ENCODE peak calls at places on chromosomes 12 and 14, in five cellular contexts. H is hepatocyte, G is PC-9, D is heart left ventricle, Q is fibroblast of lung. L is an unnamed sample.

GRCh38 chr12:29546000-29546399 is 48.5 kb upstream of the OVCH1 start:
- DNase-seq in D (no peak), Q (no peak), G (no peak), H (no peak), L (no peak)

GRCh38 chr14:102503576-102504224 is 5.9 kb downstream of the ANKRD9 start:
- DNase-seq in D (peak; percentile 78), H (peak; percentile 4), G (no peak), Q (no peak), L (no peak)

GRCh38 chr14:61355892-61356325 is 34.5 kb downstream of the PRKCH start:
- DNase-seq in Q (peak; percentile 43), H (peak; percentile 51), G (peak; percentile 94), D (peak; percentile 75), L (peak; percentile 92)

GRCh38 chr12:106423291-106423690 is 65.7 kb downstream of the POLR3B start:
- DNase-seq in G (no peak), D (no peak), Q (no peak), H (peak; percentile 22), L (no peak)

GRCh38 chr12:132294121-132295034 is 35.0 kb downstream of the GALNT9 start:
- DNase-seq in Q (no peak), D (no peak), G (no peak), H (no peak), L (no peak)

GRCh38 chr12:50529345-50529744 is 24.6 kb downstream of the DIP2B start:
- DNase-seq in D (no peak), Q (no peak), G (no peak), H (no peak), L (no peak)

GRCh38 chr14:86781111-86781510 is 1211.9 kb downstream of the GALC start:
- DNase-seq in D (no peak), Q (no peak), H (no peak), G (no peak), L (no peak)

GRCh38 chr12:96094201-96094600 is 58.8 kb upstream of the LTA4H start:
- DNase-seq in D (no peak), Q (no peak), G (peak; percentile 82), H (no peak), L (peak; percentile 87)

GRCh38 chr12:4806439-4807115 is 86.4 kb downstream of the GALNT8 start:
- DNase-seq in Q (no peak), H (no peak), D (no peak), G (no peak), L (no peak)

GRCh38 chr12:28998662-28999120 is 150.4 kb upstream of the FAR2 start:
- DNase-seq in Q (peak; percentile 53), H (peak; percentile 36), D (no peak), G (peak; percentile 35), L (peak; percentile 3)

GRCh38 chr12:53977596-53978464 is 3.1 kb upstream of the HOTAIR start:
- DNase-seq in H (no peak), D (no peak), Q (no peak), G (no peak), L (no peak)

GRCh38 chr12:125518074-125518473 is 452.8 kb downstream of the AACS start:
- DNase-seq in G (no peak), H (peak; percentile 70), Q (no peak), D (no peak), L (no peak)

GRCh38 chr12:93325855-93326254 is 51.9 kb upstream of the NUDT4 start:
- DNase-seq in G (no peak), Q (peak; percentile 59), H (peak; percentile 32), D (no peak), L (peak; percentile 78)

GRCh38 chr12:28711411-28711810 is 437.7 kb upstream of the FAR2 start:
- DNase-seq in H (no peak), D (no peak), G (no peak), Q (peak; percentile 14), L (no peak)

GRCh38 chr12:91542048-91542447 is 359.4 kb upstream of the DCN start:
- DNase-seq in Q (no peak), D (no peak), H (no peak), G (no peak), L (no peak)

GRCh38 chr12:102052192-102053061 is 9.4 kb downstream of the WASHC3 start:
- DNase-seq in G (no peak), D (peak; percentile 21), Q (no peak), H (no peak), L (no peak)

GRCh38 chr12:6916426-6917200 is 2.2 kb downstream of the ENO2 start:
- DNase-seq in D (peak; percentile 25), G (no peak), Q (no peak), H (no peak), L (no peak)

GRCh38 chr12:127628655-127629054 is 638.3 kb upstream of the TMEM132C start:
- DNase-seq in D (no peak), H (no peak), G (no peak), Q (peak; percentile 2), L (no peak)

GRCh38 chr14:68941820-68942219 is 37.3 kb downstream of the ACTN1 start:
- DNase-seq in D (peak; percentile 73), Q (peak; percentile 87), H (peak; percentile 57), G (peak; percentile 96), L (peak; percentile 96)

GRCh38 chr14:33794791-33795300 is 156.0 kb downstream of the EGLN3 start:
- DNase-seq in G (no peak), H (no peak), D (no peak), Q (no peak), L (peak; percentile 37)

GRCh38 chr14:94217116-94217515 is 43.0 kb downstream of the PPP4R4 start:
- DNase-seq in D (no peak), Q (no peak), G (no peak), H (peak; percentile 18), L (no peak)

GRCh38 chr12:55652352-55652751 is 15.7 kb downstream of the OR10P1 start:
- DNase-seq in H (no peak), G (no peak), D (no peak), Q (no peak), L (no peak)

GRCh38 chr14:68695326-68695768 is 97.5 kb downstream of the ZFP36L1 start:
- DNase-seq in H (no peak), G (peak; percentile 86), D (peak; percentile 68), Q (peak; percentile 98), L (peak; percentile 100)

GRCh38 chr14:78509516-78509915 is 339.3 kb downstream of the NRXN3 start:
- DNase-seq in G (no peak), D (no peak), H (peak; percentile 7), Q (no peak), L (no peak)

GRCh38 chr12:132444957-132445883 is 44.7 kb upstream of the FBRSL1 start:
- DNase-seq in H (no peak), Q (no peak), D (no peak), G (no peak), L (no peak)

GRCh38 chr12:26219736-26220135 is 24.4 kb downstream of the SSPN start:
- DNase-seq in G (no peak), Q (no peak), D (no peak), H (no peak), L (no peak)

GRCh38 chr12:26226629-26227375 is 31.4 kb downstream of the SSPN start:
- DNase-seq in D (no peak), H (peak; percentile 51), G (peak; percentile 68), Q (peak; percentile 14), L (peak; percentile 57)

GRCh38 chr12:26227376-26227775 is 32.0 kb downstream of the SSPN start:
- DNase-seq in D (no peak), H (no peak), G (no peak), Q (no peak), L (no peak)

GRCh38 chr12:26226119-26226518 is 30.7 kb downstream of the SSPN start:
- DNase-seq in G (no peak), D (no peak), Q (no peak), H (no peak), L (no peak)

DNA sequence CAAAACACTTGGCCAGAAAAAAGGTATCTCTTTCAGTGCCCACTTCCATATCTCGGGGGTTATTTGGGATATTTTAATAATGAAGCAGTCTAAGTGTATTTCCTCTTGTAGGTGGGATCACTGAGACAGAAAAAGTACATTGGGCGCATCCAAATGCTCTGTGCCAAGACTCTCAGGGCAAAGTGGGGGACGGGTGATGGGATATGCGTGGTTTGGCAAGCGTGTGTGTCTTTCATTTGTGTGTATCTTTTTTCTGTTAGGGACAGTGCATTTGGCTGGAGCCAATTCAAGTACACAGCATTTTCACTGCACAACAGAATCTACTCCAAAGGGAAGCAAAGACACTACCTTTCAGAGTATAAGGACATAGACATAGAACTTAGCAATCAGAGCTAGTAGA is 29.3 kb downstream of the SSPN start:
- DNase-seq in Q (no peak), G (no peak), D (no peak), H (no peak), L (no peak)
- H3K27me3 ChIP-seq in Q (no peaks in the 10 kb centered on the region), G (no peaks in the 10 kb centered on the region), D (no peaks in the 10 kb centered on the region), H (peaks cover 23% of the 10 kb centered on the region), L (no peaks in the 10 kb centered on the region)

GRCh38 chr12:42976620-42977019 is 387.1 kb upstream of the PRICKLE1 start:
- DNase-seq in G (no peak), Q (no peak), D (no peak), H (no peak), L (no peak)
- H3K27ac ChIP-seq in G (no peak overlapping the region), Q (no peak overlapping the region), D (no peak overlapping the region), H (no peak overlapping the region), L (no peak overlapping the region)

GRCh38 chr14:93039649-93040315 is 75.9 kb downstream of the ITPK1 start:
- DNase-seq in Q (no peak), H (no peak), D (peak; percentile 71), G (no peak), L (no peak)
- H3K4me1 ChIP-seq in Q (peaks cover 7% of the 10 kb centered on the region), H (peaks cover 62% of the 10 kb centered on the region), D (peaks cover 87% of the 10 kb centered on the region), G (peaks cover 96% of the 10 kb centered on the region), L (peaks cover 47% of the 10 kb centered on the region)

GRCh38 chr14:101330416-101331140 is 230.7 kb upstream of the DIO3 start:
- DNase-seq in D (no peak), Q (no peak), H (no peak), G (no peak), L (no peak)
- H3K27me3 ChIP-seq in D (peaks cover 10% of the 10 kb centered on the region), Q (no peaks in the 10 kb centered on the region), H (no peaks in the 10 kb centered on the region), G (no peaks in the 10 kb centered on the region), L (no peaks in the 10 kb centered on the region)

GRCh38 chr12:25365340-25365730 is 114.6 kb upstream of the KRAS start:
- DNase-seq in D (no peak), G (no peak), Q (no peak), H (no peak), L (no peak)

GRCh38 chr12:25362646-25363045 is 111.9 kb upstream of the KRAS start:
- DNase-seq in H (no peak), D (no peak), G (no peak), Q (no peak), L (peak; percentile 91)

GRCh38 chr12:25366159-25366558 is 115.4 kb upstream of the KRAS start:
- DNase-seq in D (no peak), G (no peak), Q (no peak), H (no peak), L (no peak)

GRCh38 chr12:25361511-25361910 is 110.8 kb upstream of the KRAS start:
- DNase-seq in H (no peak), G (no peak), D (no peak), Q (no peak), L (no peak)

DNA sequence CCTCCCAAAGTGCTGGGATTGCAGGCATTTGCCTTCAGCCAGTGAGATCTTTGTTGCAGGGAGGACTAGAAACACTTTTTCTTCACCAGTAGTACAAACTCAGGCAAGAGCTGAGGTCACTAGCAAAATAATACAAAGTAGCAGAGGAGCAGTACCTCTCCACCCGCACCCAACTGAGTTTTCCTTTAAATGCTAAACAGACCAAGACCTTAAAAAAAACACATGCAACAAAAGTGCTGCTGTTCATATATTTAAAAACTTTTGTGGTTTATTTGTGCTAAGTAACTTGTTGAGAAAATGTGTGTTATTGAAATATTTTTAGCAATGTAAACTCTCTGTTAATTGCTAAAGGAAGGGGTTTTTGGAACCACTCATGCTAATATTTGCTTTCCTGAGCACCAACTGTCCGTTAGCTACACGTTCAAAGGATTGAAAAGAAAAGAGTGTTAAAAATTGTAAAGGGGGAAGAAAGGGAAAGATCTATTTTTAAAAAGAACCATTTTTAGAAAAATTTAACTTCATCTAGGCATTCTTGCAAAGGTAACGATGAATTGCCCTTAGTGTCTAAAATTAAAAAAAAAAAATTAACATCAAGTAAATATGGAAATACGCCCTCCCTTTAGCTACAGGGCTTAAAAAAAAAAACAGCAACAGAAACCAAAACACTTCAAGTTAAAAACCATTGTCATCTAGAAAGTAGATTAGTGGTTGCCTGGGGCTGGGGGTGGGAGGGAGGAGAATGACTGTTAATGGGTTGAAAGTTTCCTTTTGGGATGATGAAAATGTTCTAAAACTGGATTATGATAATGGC is 114.0 kb upstream of the KRAS start:
- DNase-seq in D (no peak), G (no peak), H (no peak), Q (no peak), L (no peak)
- H3K27ac ChIP-seq in D (no peak overlapping the region), G (no peak overlapping the region), H (no peak overlapping the region), Q (no peak overlapping the region), L (no peak overlapping the region)

L was measured in foreskin keratinocyte.